ENCODE peak calls at places on chromosome 2, in four cellular contexts. E, Y, D and G are unnamed samples.

GRCh38 chr2:133829686-133830085 is 261.4 kb upstream of the NCKAP5 start:
- DNase-seq in E (no peak), Y (no peak), D (peak), G (no peak)

GRCh38 chr2:167297292-167297691 is 409.0 kb downstream of the XIRP2 start:
- DNase-seq in E (no peak), Y (no peak), D (no peak), G (no peak)

GRCh38 chr2:133581027-133581760 is 12.9 kb upstream of the NCKAP5 start:
- DNase-seq in E (no peak), Y (no peak), D (no peak), G (no peak)

GRCh38 chr2:31998731-31999383 is 12.0 kb downstream of the MEMO1 start:
- DNase-seq in E (no peak), Y (no peak), D (no peak), G (no peak)

GRCh38 chr2:20538308-20539132 is 91.6 kb downstream of the RHOB start:
- DNase-seq in E (no peak), Y (no peak), D (no peak), G (no peak)

GRCh38 chr2:182559623-182560022 is 132.8 kb upstream of the PDE1A start:
- DNase-seq in E (no peak), Y (no peak), D (peak), G (no peak)

GRCh38 chr2:227545990-227546389 is 52.7 kb upstream of the SCYGR2 start:
- DNase-seq in E (peak), Y (peak), D (no peak), G (no peak)

GRCh38 chr2:188940171-188940570 is 34.0 kb upstream of the COL3A1 start:
- DNase-seq in E (no peak), Y (no peak), D (no peak), G (no peak)